ENCODE peak calls at places on chromosome 10, in five cellular contexts. One of them, this sample, is unnamed.

GRCh38 chr10:132470306-132471124 is 67.1 kb upstream of the INPP5A start:
- DNase-seq in effector memory CD4-positive, alpha-beta T cell: no peak
- DNase-seq in left ventricle myocardium inferior: peak
- DNase-seq in fibroblast of the aortic adventitia: no peak
- DNase-seq in Caki2: no peak
- DNase-seq in this sample: no peak

GRCh38 chr10:94133239-94133638 is 139.5 kb downstream of the PLCE1 start:
- DNase-seq in fibroblast of the aortic adventitia: no peak
- DNase-seq in left ventricle myocardium inferior: peak
- DNase-seq in Caki2: no peak
- DNase-seq in effector memory CD4-positive, alpha-beta T cell: no peak
- DNase-seq in this sample: peak

GRCh38 chr10:80260295-80261243 is 28.9 kb downstream of the MAT1A start:
- DNase-seq in fibroblast of the aortic adventitia: peak
- DNase-seq in effector memory CD4-positive, alpha-beta T cell: no peak
- DNase-seq in Caki2: peak
- DNase-seq in left ventricle myocardium inferior: no peak
- DNase-seq in this sample: no peak

GRCh38 chr10:17025444-17026295 is 103.9 kb downstream of the CUBN start:
- DNase-seq in Caki2: peak
- DNase-seq in left ventricle myocardium inferior: no peak
- DNase-seq in fibroblast of the aortic adventitia: peak
- DNase-seq in effector memory CD4-positive, alpha-beta T cell: peak
- DNase-seq in this sample: peak

GRCh38 chr10:11003739-11004515 is 13.7 kb upstream of the CELF2 start:
- DNase-seq in fibroblast of the aortic adventitia: peak
- DNase-seq in effector memory CD4-positive, alpha-beta T cell: no peak
- DNase-seq in Caki2: no peak
- DNase-seq in left ventricle myocardium inferior: no peak
- DNase-seq in this sample: no peak

GRCh38 chr10:103197177-103197576 is 4.1 kb upstream of the NT5C2 start:
- DNase-seq in Caki2: peak
- DNase-seq in left ventricle myocardium inferior: peak
- DNase-seq in effector memory CD4-positive, alpha-beta T cell: no peak
- DNase-seq in fibroblast of the aortic adventitia: peak
- DNase-seq in this sample: peak

GRCh38 chr10:122477436-122477835 is 16.1 kb downstream of the HTRA1 start:
- DNase-seq in left ventricle myocardium inferior: no peak
- DNase-seq in fibroblast of the aortic adventitia: no peak
- DNase-seq in effector memory CD4-positive, alpha-beta T cell: no peak
- DNase-seq in Caki2: no peak
- DNase-seq in this sample: no peak

GRCh38 chr10:24425151-24425550 is 216.2 kb downstream of the KIAA1217 start:
- DNase-seq in effector memory CD4-positive, alpha-beta T cell: no peak
- DNase-seq in left ventricle myocardium inferior: no peak
- DNase-seq in fibroblast of the aortic adventitia: no peak
- DNase-seq in Caki2: no peak
- DNase-seq in this sample: no peak

GRCh38 chr10:71354771-71355170 is 35.7 kb downstream of the SLC29A3 start:
- DNase-seq in effector memory CD4-positive, alpha-beta T cell: no peak
- DNase-seq in fibroblast of the aortic adventitia: no peak
- DNase-seq in Caki2: no peak
- DNase-seq in left ventricle myocardium inferior: no peak
- DNase-seq in this sample: no peak

GRCh38 chr10:109773818-109774440 is 149.4 kb downstream of the XPNPEP1 start:
- DNase-seq in fibroblast of the aortic adventitia: peak
- DNase-seq in effector memory CD4-positive, alpha-beta T cell: no peak
- DNase-seq in Caki2: peak
- DNase-seq in left ventricle myocardium inferior: no peak
- DNase-seq in this sample: no peak

GRCh38 chr10:33152750-33153149 is 181.7 kb downstream of the NRP1 start:
- DNase-seq in effector memory CD4-positive, alpha-beta T cell: no peak
- DNase-seq in fibroblast of the aortic adventitia: peak
- DNase-seq in Caki2: no peak
- DNase-seq in left ventricle myocardium inferior: no peak
- DNase-seq in this sample: no peak

GRCh38 chr10:49827297-49827696 is 65.2 kb upstream of the OGDHL start:
- DNase-seq in effector memory CD4-positive, alpha-beta T cell: no peak
- DNase-seq in left ventricle myocardium inferior: no peak
- DNase-seq in Caki2: no peak
- DNase-seq in fibroblast of the aortic adventitia: no peak
- DNase-seq in this sample: no peak

GRCh38 chr10:37737336-37737735 is 120.1 kb downstream of the ZNF248 start:
- DNase-seq in left ventricle myocardium inferior: no peak
- DNase-seq in fibroblast of the aortic adventitia: no peak
- DNase-seq in Caki2: no peak
- DNase-seq in effector memory CD4-positive, alpha-beta T cell: no peak
- DNase-seq in this sample: no peak

GRCh38 chr10:75925999-75926398 is 494.6 kb downstream of the LRMDA start:
- DNase-seq in fibroblast of the aortic adventitia: no peak
- DNase-seq in Caki2: no peak
- DNase-seq in effector memory CD4-positive, alpha-beta T cell: no peak
- DNase-seq in left ventricle myocardium inferior: no peak
- DNase-seq in this sample: no peak

GRCh38 chr10:35216303-35216905 is 89.8 kb downstream of the CREM start:
- DNase-seq in effector memory CD4-positive, alpha-beta T cell: no peak
- DNase-seq in Caki2: peak
- DNase-seq in fibroblast of the aortic adventitia: no peak
- DNase-seq in left ventricle myocardium inferior: peak
- DNase-seq in this sample: no peak

GRCh38 chr10:125030567-125031197 is 88.8 kb downstream of the ZRANB1 start:
- DNase-seq in Caki2: no peak
- DNase-seq in left ventricle myocardium inferior: no peak
- DNase-seq in effector memory CD4-positive, alpha-beta T cell: no peak
- DNase-seq in fibroblast of the aortic adventitia: no peak
- DNase-seq in this sample: peak

GRCh38 chr10:102945989-102946388 is 27.9 kb downstream of the CNNM2 start:
- DNase-seq in left ventricle myocardium inferior: no peak
- DNase-seq in Caki2: no peak
- DNase-seq in fibroblast of the aortic adventitia: no peak
- DNase-seq in effector memory CD4-positive, alpha-beta T cell: no peak
- DNase-seq in this sample: no peak

GRCh38 chr10:119024882-119025281 is 4.6 kb upstream of the NANOS1 start:
- DNase-seq in left ventricle myocardium inferior: no peak
- DNase-seq in Caki2: no peak
- DNase-seq in fibroblast of the aortic adventitia: no peak
- DNase-seq in effector memory CD4-positive, alpha-beta T cell: no peak
- DNase-seq in this sample: no peak

This sample was measured in psoas muscle.